ENCODE peak calls at places on chromosome 1, in five cellular contexts. One of them, this sample, is unnamed.

GRCh38 chr1:59043796-59044195 is 253.1 kb upstream of the FGGY start:
- DNase-seq in PC-9: peak
- DNase-seq in GM23338: no peak
- DNase-seq in bronchial epithelial cell: peak
- DNase-seq in dorsolateral prefrontal cortex: no peak
- DNase-seq in this sample: no peak

GRCh38 chr1:32724678-32725594 is 22.4 kb upstream of the SYNC start:
- DNase-seq in PC-9: peak
- DNase-seq in GM23338: peak
- DNase-seq in bronchial epithelial cell: peak
- DNase-seq in dorsolateral prefrontal cortex: no peak
- DNase-seq in this sample: no peak

GRCh38 chr1:155320661-155321576 is at the start of gene RUSC1:
- DNase-seq in PC-9: no peak
- DNase-seq in GM23338: peak
- DNase-seq in bronchial epithelial cell: peak
- DNase-seq in dorsolateral prefrontal cortex: peak
- DNase-seq in this sample: peak

GRCh38 chr1:162389971-162390370 is 8.4 kb downstream of the C1orf226 start:
- DNase-seq in PC-9: no peak
- DNase-seq in GM23338: no peak
- DNase-seq in bronchial epithelial cell: no peak
- DNase-seq in dorsolateral prefrontal cortex: no peak
- DNase-seq in this sample: no peak

GRCh38 chr1:89641781-89642180 is 8.9 kb downstream of the LRRC8C start:
- DNase-seq in PC-9: no peak
- DNase-seq in GM23338: no peak
- DNase-seq in bronchial epithelial cell: no peak
- DNase-seq in dorsolateral prefrontal cortex: no peak
- DNase-seq in this sample: no peak

GRCh38 chr1:33143698-33144097 is 38.1 kb downstream of the TRIM62 start:
- DNase-seq in PC-9: no peak
- DNase-seq in GM23338: no peak
- DNase-seq in bronchial epithelial cell: no peak
- DNase-seq in dorsolateral prefrontal cortex: no peak
- DNase-seq in this sample: no peak

GRCh38 chr1:12593621-12594066 is 24.4 kb downstream of the DHRS3 start:
- DNase-seq in PC-9: no peak
- DNase-seq in GM23338: no peak
- DNase-seq in bronchial epithelial cell: peak
- DNase-seq in dorsolateral prefrontal cortex: no peak
- DNase-seq in this sample: no peak

GRCh38 chr1:38889589-38889988 is 8.2 kb upstream of the GJA9 start:
- DNase-seq in PC-9: no peak
- DNase-seq in GM23338: no peak
- DNase-seq in bronchial epithelial cell: no peak
- DNase-seq in dorsolateral prefrontal cortex: no peak
- DNase-seq in this sample: no peak

GRCh38 chr1:157646144-157646543 is 48.3 kb upstream of the FCRL4 start:
- DNase-seq in PC-9: no peak
- DNase-seq in GM23338: no peak
- DNase-seq in bronchial epithelial cell: no peak
- DNase-seq in dorsolateral prefrontal cortex: no peak
- DNase-seq in this sample: no peak

GRCh38 chr1:117815105-117815812 is 114.2 kb downstream of the GDAP2 start:
- DNase-seq in PC-9: no peak
- DNase-seq in GM23338: no peak
- DNase-seq in bronchial epithelial cell: no peak
- DNase-seq in dorsolateral prefrontal cortex: no peak
- DNase-seq in this sample: no peak

GRCh38 chr1:14616997-14617396 is 18.5 kb downstream of the KAZN start:
- DNase-seq in PC-9: no peak
- DNase-seq in GM23338: no peak
- DNase-seq in bronchial epithelial cell: no peak
- DNase-seq in dorsolateral prefrontal cortex: no peak
- DNase-seq in this sample: no peak

GRCh38 chr1:54462597-54463258 is 56.5 kb upstream of the SSBP3 start:
- DNase-seq in PC-9: no peak
- DNase-seq in GM23338: no peak
- DNase-seq in bronchial epithelial cell: no peak
- DNase-seq in dorsolateral prefrontal cortex: no peak
- DNase-seq in this sample: no peak

GRCh38 chr1:76285578-76286135 is 211.1 kb downstream of the ST6GALNAC3 start:
- DNase-seq in PC-9: no peak
- DNase-seq in GM23338: no peak
- DNase-seq in bronchial epithelial cell: no peak
- DNase-seq in dorsolateral prefrontal cortex: no peak
- DNase-seq in this sample: no peak

GRCh38 chr1:109272831-109273547 is 10.0 kb downstream of the PSRC1 start:
- DNase-seq in PC-9: peak
- DNase-seq in GM23338: no peak
- DNase-seq in bronchial epithelial cell: no peak
- DNase-seq in dorsolateral prefrontal cortex: no peak
- DNase-seq in this sample: no peak

GRCh38 chr1:214862421-214862820 is 220.1 kb upstream of the KCNK2 start:
- DNase-seq in PC-9: no peak
- DNase-seq in GM23338: no peak
- DNase-seq in bronchial epithelial cell: peak
- DNase-seq in dorsolateral prefrontal cortex: no peak
- DNase-seq in this sample: no peak

GRCh38 chr1:245201827-245202226 is 47.0 kb downstream of the KIF26B start:
- DNase-seq in PC-9: no peak
- DNase-seq in GM23338: no peak
- DNase-seq in bronchial epithelial cell: no peak
- DNase-seq in dorsolateral prefrontal cortex: no peak
- DNase-seq in this sample: no peak

GRCh38 chr1:212037900-212038299 is 2.4 kb downstream of the DTL start:
- DNase-seq in PC-9: no peak
- DNase-seq in GM23338: no peak
- DNase-seq in bronchial epithelial cell: peak
- DNase-seq in dorsolateral prefrontal cortex: no peak
- DNase-seq in this sample: no peak

GRCh38 chr1:41486892-41487728 is 2.6 kb upstream of the EDN2 start:
- DNase-seq in PC-9: no peak
- DNase-seq in GM23338: peak
- DNase-seq in bronchial epithelial cell: no peak
- DNase-seq in dorsolateral prefrontal cortex: no peak
- DNase-seq in this sample: no peak

GRCh38 chr1:62025154-62025553 is 169.5 kb upstream of the L1TD1 start:
- DNase-seq in PC-9: no peak
- DNase-seq in GM23338: no peak
- DNase-seq in bronchial epithelial cell: no peak
- DNase-seq in dorsolateral prefrontal cortex: no peak
- DNase-seq in this sample: no peak

GRCh38 chr1:157831968-157832626 is 9.5 kb downstream of the CD5L start:
- DNase-seq in PC-9: no peak
- DNase-seq in GM23338: no peak
- DNase-seq in bronchial epithelial cell: peak
- DNase-seq in dorsolateral prefrontal cortex: no peak
- DNase-seq in this sample: no peak

GRCh38 chr1:6924891-6925290 is 139.6 kb downstream of the CAMTA1 start:
- DNase-seq in PC-9: no peak
- DNase-seq in GM23338: no peak
- DNase-seq in bronchial epithelial cell: no peak
- DNase-seq in dorsolateral prefrontal cortex: peak
- DNase-seq in this sample: no peak

GRCh38 chr1:182304218-182305016 is 87.2 kb downstream of the GLUL start:
- DNase-seq in PC-9: no peak
- DNase-seq in GM23338: no peak
- DNase-seq in bronchial epithelial cell: no peak
- DNase-seq in dorsolateral prefrontal cortex: no peak
- DNase-seq in this sample: no peak

GRCh38 chr1:53899206-53899628 is 5.2 kb downstream of the DIO1 start:
- DNase-seq in PC-9: no peak
- DNase-seq in GM23338: no peak
- DNase-seq in bronchial epithelial cell: no peak
- DNase-seq in dorsolateral prefrontal cortex: peak
- DNase-seq in this sample: no peak

GRCh38 chr1:19648689-19649088 is 4.6 kb downstream of the NBL1 start:
- DNase-seq in PC-9: no peak
- DNase-seq in GM23338: peak
- DNase-seq in bronchial epithelial cell: peak
- DNase-seq in dorsolateral prefrontal cortex: no peak
- DNase-seq in this sample: no peak

GRCh38 chr1:110726755-110727154 is 52.0 kb upstream of the KCNA3 start:
- DNase-seq in PC-9: no peak
- DNase-seq in GM23338: no peak
- DNase-seq in bronchial epithelial cell: no peak
- DNase-seq in dorsolateral prefrontal cortex: no peak
- DNase-seq in this sample: no peak

GRCh38 chr1:11697188-11697892 is 5.8 kb downstream of the DRAXIN start:
- DNase-seq in PC-9: no peak
- DNase-seq in GM23338: no peak
- DNase-seq in bronchial epithelial cell: no peak
- DNase-seq in dorsolateral prefrontal cortex: no peak
- DNase-seq in this sample: no peak

GRCh38 chr1:119874186-119874585 is 22.1 kb downstream of the ADAM30 start:
- DNase-seq in PC-9: no peak
- DNase-seq in GM23338: no peak
- DNase-seq in bronchial epithelial cell: no peak
- DNase-seq in dorsolateral prefrontal cortex: no peak
- DNase-seq in this sample: no peak

GRCh38 chr1:156241311-156241811 is 623 bp upstream of the BGLAP start:
- DNase-seq in PC-9: no peak
- DNase-seq in GM23338: no peak
- DNase-seq in bronchial epithelial cell: peak
- DNase-seq in dorsolateral prefrontal cortex: no peak
- DNase-seq in this sample: no peak

GRCh38 chr1:26302733-26303405 is 3.6 kb downstream of the UBXN11 start:
- DNase-seq in PC-9: peak
- DNase-seq in GM23338: peak
- DNase-seq in bronchial epithelial cell: no peak
- DNase-seq in dorsolateral prefrontal cortex: no peak
- DNase-seq in this sample: no peak

GRCh38 chr1:212950243-212951057 is at the start of gene VASH2:
- DNase-seq in PC-9: no peak
- DNase-seq in GM23338: peak
- DNase-seq in bronchial epithelial cell: peak
- DNase-seq in dorsolateral prefrontal cortex: peak
- DNase-seq in this sample: no peak

GRCh38 chr1:178417858-178418257 is 78.9 kb downstream of the CLEC20A start:
- DNase-seq in PC-9: peak
- DNase-seq in GM23338: no peak
- DNase-seq in bronchial epithelial cell: peak
- DNase-seq in dorsolateral prefrontal cortex: no peak
- DNase-seq in this sample: no peak

GRCh38 chr1:31843506-31843905 is 27.7 kb upstream of the SPOCD1 start:
- DNase-seq in PC-9: peak
- DNase-seq in GM23338: peak
- DNase-seq in bronchial epithelial cell: peak
- DNase-seq in dorsolateral prefrontal cortex: peak
- DNase-seq in this sample: no peak

GRCh38 chr1:36555041-36555440 is 72.3 kb upstream of the CSF3R start:
- DNase-seq in PC-9: no peak
- DNase-seq in GM23338: no peak
- DNase-seq in bronchial epithelial cell: no peak
- DNase-seq in dorsolateral prefrontal cortex: no peak
- DNase-seq in this sample: no peak

GRCh38 chr1:235775461-235775860 is 91.2 kb downstream of the LYST start:
- DNase-seq in PC-9: no peak
- DNase-seq in GM23338: peak
- DNase-seq in bronchial epithelial cell: no peak
- DNase-seq in dorsolateral prefrontal cortex: no peak
- DNase-seq in this sample: no peak

GRCh38 chr1:235779770-235780169 is 86.9 kb downstream of the LYST start:
- DNase-seq in PC-9: no peak
- DNase-seq in GM23338: no peak
- DNase-seq in bronchial epithelial cell: no peak
- DNase-seq in dorsolateral prefrontal cortex: no peak
- DNase-seq in this sample: no peak

GRCh38 chr1:235781807-235782206 is 84.9 kb downstream of the LYST start:
- DNase-seq in PC-9: no peak
- DNase-seq in GM23338: no peak
- DNase-seq in bronchial epithelial cell: no peak
- DNase-seq in dorsolateral prefrontal cortex: no peak
- DNase-seq in this sample: no peak

GRCh38 chr1:235776396-235776795 is 90.3 kb downstream of the LYST start:
- DNase-seq in PC-9: no peak
- DNase-seq in GM23338: no peak
- DNase-seq in bronchial epithelial cell: no peak
- DNase-seq in dorsolateral prefrontal cortex: no peak
- DNase-seq in this sample: no peak
- H3K4me3 ChIP-seq in PC-9: no peak
- H3K4me3 ChIP-seq in GM23338: no peak
- H3K4me3 ChIP-seq in bronchial epithelial cell: no peak
- H3K4me3 ChIP-seq in dorsolateral prefrontal cortex: no peak
- H3K4me3 ChIP-seq in this sample: no peak

GRCh38 chr1:24735619-24736375 is 9.4 kb upstream of the CLIC4 start:
- DNase-seq in PC-9: no peak
- DNase-seq in GM23338: peak
- DNase-seq in bronchial epithelial cell: no peak
- DNase-seq in dorsolateral prefrontal cortex: no peak
- DNase-seq in this sample: no peak
- H3K4me3 ChIP-seq in PC-9: no peak
- H3K4me3 ChIP-seq in GM23338: no peak
- H3K4me3 ChIP-seq in bronchial epithelial cell: no peak
- H3K4me3 ChIP-seq in dorsolateral prefrontal cortex: no peak
- H3K4me3 ChIP-seq in this sample: no peak

GRCh38 chr1:30801826-30802198 is 44.2 kb upstream of the LAPTM5 start:
- DNase-seq in PC-9: no peak
- DNase-seq in GM23338: peak
- DNase-seq in bronchial epithelial cell: peak
- DNase-seq in dorsolateral prefrontal cortex: peak
- DNase-seq in this sample: peak
- H3K4me3 ChIP-seq in PC-9: no peak
- H3K4me3 ChIP-seq in GM23338: peak
- H3K4me3 ChIP-seq in bronchial epithelial cell: no peak
- H3K4me3 ChIP-seq in dorsolateral prefrontal cortex: no peak
- H3K4me3 ChIP-seq in this sample: no peak

GRCh38 chr1:241079459-241079858 is 277.5 kb downstream of the RGS7 start:
- DNase-seq in PC-9: no peak
- DNase-seq in GM23338: no peak
- DNase-seq in bronchial epithelial cell: no peak
- DNase-seq in dorsolateral prefrontal cortex: no peak
- DNase-seq in this sample: no peak

GRCh38 chr1:241079018-241079417 is 278.0 kb downstream of the RGS7 start:
- DNase-seq in PC-9: no peak
- DNase-seq in GM23338: peak
- DNase-seq in bronchial epithelial cell: no peak
- DNase-seq in dorsolateral prefrontal cortex: no peak
- DNase-seq in this sample: no peak

GRCh38 chr1:241077386-241078147 is 279.4 kb downstream of the RGS7 start:
- DNase-seq in PC-9: no peak
- DNase-seq in GM23338: no peak
- DNase-seq in bronchial epithelial cell: no peak
- DNase-seq in dorsolateral prefrontal cortex: peak
- DNase-seq in this sample: no peak

DNA sequence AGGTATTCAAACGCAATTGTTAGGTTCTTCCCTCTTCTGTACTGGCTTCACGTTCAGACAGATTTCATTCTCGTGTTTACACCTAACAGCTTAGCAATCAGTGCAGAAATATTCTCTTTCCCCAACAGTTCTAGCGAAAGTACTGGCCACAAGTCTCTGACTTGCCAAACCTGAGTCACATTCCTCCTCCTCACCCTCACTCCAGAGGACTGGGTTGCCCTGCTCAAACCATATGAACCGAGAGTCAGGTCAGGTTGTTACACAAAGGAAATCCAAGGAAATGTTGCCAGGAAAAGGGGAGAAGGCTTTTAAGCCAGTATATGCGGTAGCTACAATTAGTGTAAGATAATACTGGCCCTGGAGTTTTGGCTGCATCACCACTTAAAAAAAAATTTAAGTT is 282.5 kb downstream of the RGS7 start:
- DNase-seq in PC-9: no peak
- DNase-seq in GM23338: peak
- DNase-seq in bronchial epithelial cell: no peak
- DNase-seq in dorsolateral prefrontal cortex: no peak
- DNase-seq in this sample: no peak
- H3K4me3 ChIP-seq in PC-9: no peak
- H3K4me3 ChIP-seq in GM23338: no peak
- H3K4me3 ChIP-seq in bronchial epithelial cell: no peak
- H3K4me3 ChIP-seq in dorsolateral prefrontal cortex: no peak
- H3K4me3 ChIP-seq in this sample: no peak

This sample was measured in CD8-positive, alpha-beta memory T cell.